ENCODE peak calls at places on chromosomes 2 and 18, in seven cellular contexts. W is uterus; M is breast epithelium; X is effector memory CD4-positive, alpha-beta T cell; L is mesenchymal stem cell; Z is suprapubic skin; A is GM23248. R is an unnamed sample. For H3K9me3 and H3K4me1, the result is how much of the 10 kb centered on the place peaks cover.

GRCh38 chr18:31101148-31102019 is 837 bp downstream of the DSC2 start:
- DNase-seq in W (peak), M (peak), X (no peak), L (peak), Z (peak), A (no peak), R (no peak)

GRCh38 chr18:76080430-76080829 is 414.6 kb downstream of the ZNF516 start:
- DNase-seq in W (no peak), M (no peak), X (no peak), L (no peak), Z (no peak), A (no peak), R (no peak)

GRCh38 chr18:9987931-9988330 is 74.1 kb downstream of the VAPA start:
- DNase-seq in W (no peak), M (peak), X (no peak), L (no peak), Z (no peak), A (no peak), R (no peak)

GRCh38 chr2:162732946-162733698 is 105.4 kb downstream of the KCNH7 start:
- DNase-seq in W (no peak), M (peak), X (no peak), L (no peak), Z (no peak), A (no peak), R (no peak)

GRCh38 chr2:18047896-18048657 is 169.6 kb downstream of the KCNS3 start:
- DNase-seq in W (no peak), M (peak), X (no peak), L (peak), Z (no peak), A (peak), R (no peak)

GRCh38 chr2:147008481-147008880 is 836.3 kb upstream of the ACVR2A start:
- DNase-seq in W (no peak), M (no peak), X (no peak), L (no peak), Z (no peak), A (peak), R (no peak)

GRCh38 chr2:20483496-20483895 is 36.6 kb downstream of the RHOB start:
- DNase-seq in W (peak), M (peak), X (no peak), L (no peak), Z (peak), A (no peak), R (no peak)

GRCh38 chr2:98142106-98142815 is 55.3 kb downstream of the VWA3B start:
- DNase-seq in W (no peak), M (no peak), X (no peak), L (no peak), Z (peak), A (no peak), R (no peak)

GRCh38 chr2:232481322-232482140 is 6.1 kb downstream of the ECEL1 start:
- DNase-seq in W (no peak), M (no peak), X (no peak), L (no peak), Z (peak), A (no peak), R (no peak)

GRCh38 chr2:175567435-175568061 is 386.0 kb upstream of the ATP5MC3 start:
- DNase-seq in W (no peak), M (no peak), X (no peak), L (peak), Z (no peak), A (no peak), R (no peak)

GRCh38 chr2:120354467-120354866 is 8.5 kb downstream of the INHBB start:
- DNase-seq in W (no peak), M (no peak), X (no peak), L (no peak), Z (no peak), A (no peak), R (no peak)

GRCh38 chr2:111659361-111660281 is 224.4 kb downstream of the ANAPC1 start:
- DNase-seq in W (peak), M (peak), X (no peak), L (peak), Z (peak), A (peak), R (no peak)

GRCh38 chr2:111534816-111535803 is 348.9 kb downstream of the ANAPC1 start:
- DNase-seq in W (peak), M (no peak), X (no peak), L (peak), Z (no peak), A (peak), R (no peak)

GRCh38 chr2:236507393-236508085 is 62.1 kb upstream of the ACKR3 start:
- DNase-seq in W (peak), M (peak), X (peak), L (no peak), Z (no peak), A (peak), R (peak)

GRCh38 chr2:151753540-151753939 is 19.3 kb upstream of the NEB start:
- DNase-seq in W (no peak), M (no peak), X (no peak), L (no peak), Z (no peak), A (no peak), R (no peak)

GRCh38 chr18:13618760-13619438 is 107.5 kb downstream of the FAM210A start:
- DNase-seq in W (no peak), M (no peak), X (no peak), L (no peak), Z (no peak), A (no peak), R (no peak)

GRCh38 chr2:216556202-216556601 is 57.6 kb downstream of the RPL37A start:
- DNase-seq in W (no peak), M (no peak), X (no peak), L (no peak), Z (no peak), A (no peak), R (no peak)

GRCh38 chr18:70068981-70069380 is 121.3 kb upstream of the CD226 start:
- DNase-seq in W (no peak), M (no peak), X (no peak), L (no peak), Z (no peak), A (no peak), R (no peak)

GRCh38 chr2:217993055-217993645 is 9.6 kb downstream of the TNS1 start:
- DNase-seq in W (no peak), M (no peak), X (no peak), L (peak), Z (no peak), A (peak), R (no peak)

GRCh38 chr18:32093106-32093511 is 1.4 kb downstream of the RNF138 start:
- DNase-seq in W (peak), M (peak), X (peak), L (peak), Z (peak), A (peak), R (peak)

GRCh38 chr18:79598046-79598884 is 81.3 kb upstream of the CTDP1 start:
- DNase-seq in W (peak), M (no peak), X (no peak), L (no peak), Z (peak), A (no peak), R (peak)

GRCh38 chr2:30519796-30520195 is 72.8 kb downstream of the LCLAT1 start:
- DNase-seq in W (no peak), M (no peak), X (no peak), L (no peak), Z (no peak), A (no peak), R (no peak)

GRCh38 chr2:30527859-30528258 is 80.8 kb downstream of the LCLAT1 start:
- DNase-seq in W (no peak), M (no peak), X (no peak), L (peak), Z (no peak), A (peak), R (no peak)

GRCh38 chr2:30527411-30527810 is 80.4 kb downstream of the LCLAT1 start:
- DNase-seq in W (no peak), M (no peak), X (no peak), L (peak), Z (no peak), A (peak), R (no peak)

GRCh38 chr2:30522421-30522820 is 75.4 kb downstream of the LCLAT1 start:
- DNase-seq in W (no peak), M (no peak), X (no peak), L (no peak), Z (no peak), A (no peak), R (no peak)
- H3K9me3 ChIP-seq in W (under half), M (under half), X (under half), L (under half), Z (under half), A (under half), R (under half)

DNA sequence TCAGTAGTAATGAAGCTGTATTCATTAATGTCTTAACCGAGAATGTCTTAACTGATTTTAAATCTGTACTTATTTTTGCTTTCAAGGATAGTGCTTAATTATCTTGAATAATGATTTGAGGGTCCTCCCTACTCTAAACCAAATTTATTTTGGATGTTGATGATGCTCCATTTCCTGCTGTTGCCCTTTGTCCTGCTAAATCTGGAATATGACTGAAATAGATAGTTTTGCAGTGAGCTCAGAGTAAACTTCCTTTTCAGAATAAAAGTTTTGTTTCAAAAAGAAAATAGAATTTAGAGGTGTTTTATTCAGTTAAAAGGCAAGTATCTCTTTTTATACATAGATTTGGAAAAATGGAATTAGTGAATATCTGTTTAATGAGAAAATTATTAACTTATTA is 8.1 kb downstream of the NBEAL1 start:
- DNase-seq in W (no peak), M (no peak), X (no peak), L (no peak), Z (no peak), A (peak), R (no peak)
- H3K4me3 ChIP-seq in W (no peak), M (no peak), X (no peak), L (no peak), Z (no peak), A (peak), R (no peak)

GRCh38 chr2:101775636-101776035 is 78.1 kb downstream of the MAP4K4 start:
- DNase-seq in W (no peak), M (no peak), X (no peak), L (no peak), Z (no peak), A (no peak), R (no peak)
- H3K4me1 ChIP-seq in W (under half), M (under half), X (under half), L (under half), Z (under half), A (under half), R (half or more)

DNA sequence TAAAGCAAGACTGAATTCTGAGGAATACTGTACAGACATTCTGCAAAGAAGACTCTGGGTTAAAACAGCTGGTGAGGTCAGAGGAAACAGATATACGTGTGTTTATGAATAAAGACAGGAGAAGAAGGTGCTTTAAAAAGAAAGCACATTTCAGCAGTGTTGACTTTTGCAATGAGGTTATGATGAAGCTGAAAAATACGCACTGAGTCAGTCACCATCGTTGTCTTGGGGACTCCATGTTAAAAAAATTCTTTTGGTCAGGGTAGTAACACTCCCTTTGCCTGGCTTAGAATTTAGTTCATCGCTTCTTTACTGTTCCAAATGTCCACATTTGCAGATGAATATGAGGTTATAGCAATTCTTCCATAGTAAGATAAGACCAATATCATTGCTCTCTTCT is 1049.0 kb downstream of the TSN start:
- DNase-seq in W (no peak), M (no peak), X (no peak), L (no peak), Z (no peak), A (peak), R (no peak)
- H3K9me3 ChIP-seq in W (under half), M (under half), X (under half), L (under half), Z (under half), A (under half), R (under half)

GRCh38 chr2:14907014-14907612 is 274.6 kb downstream of the LRATD1 start:
- DNase-seq in W (no peak), M (no peak), X (no peak), L (no peak), Z (no peak), A (peak), R (no peak)
- H3K4me3 ChIP-seq in W (no peak), M (no peak), X (no peak), L (no peak), Z (no peak), A (no peak), R (no peak)

DNA sequence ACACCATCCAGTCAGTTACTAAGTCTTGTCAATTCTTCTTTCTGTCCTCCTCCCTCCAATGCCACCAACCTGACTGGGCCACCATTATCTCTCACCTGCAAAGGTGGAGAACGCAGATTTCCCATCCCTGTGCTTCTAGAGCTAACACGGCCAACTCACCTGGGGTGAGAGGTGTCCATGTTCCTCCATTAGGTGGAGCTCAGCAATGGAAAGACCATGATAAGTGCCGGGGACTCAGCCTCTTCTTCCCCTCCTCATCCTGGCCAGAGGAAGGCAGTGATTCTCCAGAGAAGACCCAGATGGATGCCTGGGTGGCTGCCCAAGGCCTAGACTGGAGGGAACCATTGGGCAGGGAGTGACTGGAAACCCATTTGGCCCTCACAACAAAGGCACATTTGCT is 48.1 kb upstream of the SLC1A4 start:
- DNase-seq in W (no peak), M (no peak), X (no peak), L (no peak), Z (no peak), A (no peak), R (no peak)
- H3K4me1 ChIP-seq in W (under half), M (under half), X (under half), L (under half), Z (half or more), A (under half), R (under half)

GRCh38 chr2:51790854-51791253 is 758.9 kb upstream of the NRXN1 start:
- DNase-seq in W (no peak), M (no peak), X (no peak), L (no peak), Z (no peak), A (no peak), R (no peak)
- H3K9me3 ChIP-seq in W (under half), M (under half), X (under half), L (under half), Z (under half), A (under half), R (under half)

GRCh38 chr18:58768293-58768974 is 96.2 kb upstream of the ZNF532 start:
- DNase-seq in W (peak), M (peak), X (peak), L (peak), Z (peak), A (peak), R (peak)
- H3K4me3 ChIP-seq in W (peak), M (peak), X (peak), L (peak), Z (peak), A (peak), R (no peak)

GRCh38 chr2:68225119-68225632 is 27.2 kb downstream of the PPP3R1 start:
- DNase-seq in W (no peak), M (no peak), X (peak), L (peak), Z (no peak), A (peak), R (no peak)

GRCh38 chr2:68234405-68234804 is 17.9 kb downstream of the PPP3R1 start:
- DNase-seq in W (no peak), M (no peak), X (no peak), L (no peak), Z (no peak), A (no peak), R (no peak)

GRCh38 chr2:68235090-68235489 is 17.2 kb downstream of the PPP3R1 start:
- DNase-seq in W (no peak), M (no peak), X (no peak), L (no peak), Z (no peak), A (no peak), R (no peak)

GRCh38 chr2:68231061-68231372 is 21.3 kb downstream of the PPP3R1 start:
- DNase-seq in W (no peak), M (no peak), X (no peak), L (peak), Z (no peak), A (no peak), R (no peak)

GRCh38 chr2:68230246-68231060 is 21.9 kb downstream of the PPP3R1 start:
- DNase-seq in W (no peak), M (no peak), X (no peak), L (peak), Z (no peak), A (peak), R (no peak)
- H3K4me1 ChIP-seq in W (under half), M (under half), X (under half), L (under half), Z (under half), A (under half), R (under half)